ENCODE peak calls at places on chromosomes 4 and X, in eight cellular contexts. One of them, this sample, is unnamed.

GRCh38 chrX:115332832-115333231 is 43.3 kb downstream of the LUZP4 start:
- DNase-seq in NCI-H774: no peak
- DNase-seq in stimulated activated CD8-positive, alpha-beta memory T cell treated with anti-CD3 and anti-CD28 coated beads, Interleukin-4, amount 100 ng/mL, for 24 hours: no peak
- DNase-seq in AG08395: no peak
- DNase-seq in activated CD8-positive, alpha-beta memory T cell treated with anti-CD3 and anti-CD28 coated beads, Interleukin-2, amount 50 U/mL, for 48 hours: no peak
- DNase-seq in WTC11: no peak
- DNase-seq in left cardiac atrium: no peak
- DNase-seq in naive thymus-derived CD8-positive, alpha-beta T cell: no peak
- DNase-seq in this sample: no peak

GRCh38 chr4:155339588-155339987 is 37.2 kb downstream of the MAP9 start:
- DNase-seq in NCI-H774: no peak
- DNase-seq in stimulated activated CD8-positive, alpha-beta memory T cell treated with anti-CD3 and anti-CD28 coated beads, Interleukin-4, amount 100 ng/mL, for 24 hours: no peak
- DNase-seq in AG08395: no peak
- DNase-seq in activated CD8-positive, alpha-beta memory T cell treated with anti-CD3 and anti-CD28 coated beads, Interleukin-2, amount 50 U/mL, for 48 hours: no peak
- DNase-seq in WTC11: no peak
- DNase-seq in left cardiac atrium: no peak
- DNase-seq in naive thymus-derived CD8-positive, alpha-beta T cell: no peak
- DNase-seq in this sample: no peak

GRCh38 chrX:68934421-68934820 is 105.6 kb downstream of the EFNB1 start:
- DNase-seq in NCI-H774: no peak
- DNase-seq in stimulated activated CD8-positive, alpha-beta memory T cell treated with anti-CD3 and anti-CD28 coated beads, Interleukin-4, amount 100 ng/mL, for 24 hours: no peak
- DNase-seq in AG08395: no peak
- DNase-seq in activated CD8-positive, alpha-beta memory T cell treated with anti-CD3 and anti-CD28 coated beads, Interleukin-2, amount 50 U/mL, for 48 hours: no peak
- DNase-seq in WTC11: no peak
- DNase-seq in left cardiac atrium: no peak
- DNase-seq in naive thymus-derived CD8-positive, alpha-beta T cell: no peak
- DNase-seq in this sample: no peak

GRCh38 chr4:17111959-17112659 is 213.7 kb upstream of the LDB2 start:
- DNase-seq in NCI-H774: no peak
- DNase-seq in stimulated activated CD8-positive, alpha-beta memory T cell treated with anti-CD3 and anti-CD28 coated beads, Interleukin-4, amount 100 ng/mL, for 24 hours: no peak
- DNase-seq in AG08395: no peak
- DNase-seq in activated CD8-positive, alpha-beta memory T cell treated with anti-CD3 and anti-CD28 coated beads, Interleukin-2, amount 50 U/mL, for 48 hours: no peak
- DNase-seq in WTC11: peak; percentile 68
- DNase-seq in left cardiac atrium: no peak
- DNase-seq in naive thymus-derived CD8-positive, alpha-beta T cell: no peak
- DNase-seq in this sample: no peak

GRCh38 chr4:118811008-118811764 is 24.7 kb downstream of the SEC24D start:
- DNase-seq in NCI-H774: no peak
- DNase-seq in stimulated activated CD8-positive, alpha-beta memory T cell treated with anti-CD3 and anti-CD28 coated beads, Interleukin-4, amount 100 ng/mL, for 24 hours: no peak
- DNase-seq in AG08395: peak; percentile 58
- DNase-seq in activated CD8-positive, alpha-beta memory T cell treated with anti-CD3 and anti-CD28 coated beads, Interleukin-2, amount 50 U/mL, for 48 hours: no peak
- DNase-seq in WTC11: no peak
- DNase-seq in left cardiac atrium: no peak
- DNase-seq in naive thymus-derived CD8-positive, alpha-beta T cell: no peak
- DNase-seq in this sample: no peak

GRCh38 chr4:89214308-89214707 is 93.3 kb downstream of the GPRIN3 start:
- DNase-seq in NCI-H774: no peak
- DNase-seq in stimulated activated CD8-positive, alpha-beta memory T cell treated with anti-CD3 and anti-CD28 coated beads, Interleukin-4, amount 100 ng/mL, for 24 hours: no peak
- DNase-seq in AG08395: no peak
- DNase-seq in activated CD8-positive, alpha-beta memory T cell treated with anti-CD3 and anti-CD28 coated beads, Interleukin-2, amount 50 U/mL, for 48 hours: no peak
- DNase-seq in WTC11: no peak
- DNase-seq in left cardiac atrium: no peak
- DNase-seq in naive thymus-derived CD8-positive, alpha-beta T cell: no peak
- DNase-seq in this sample: no peak

GRCh38 chrX:74187211-74187610 is 116.8 kb upstream of the ZCCHC13 start:
- DNase-seq in NCI-H774: no peak
- DNase-seq in stimulated activated CD8-positive, alpha-beta memory T cell treated with anti-CD3 and anti-CD28 coated beads, Interleukin-4, amount 100 ng/mL, for 24 hours: no peak
- DNase-seq in AG08395: no peak
- DNase-seq in activated CD8-positive, alpha-beta memory T cell treated with anti-CD3 and anti-CD28 coated beads, Interleukin-2, amount 50 U/mL, for 48 hours: no peak
- DNase-seq in WTC11: no peak
- DNase-seq in left cardiac atrium: no peak
- DNase-seq in naive thymus-derived CD8-positive, alpha-beta T cell: no peak
- DNase-seq in this sample: no peak

GRCh38 chr4:107035711-107036601 is at the start of gene DKK2:
- DNase-seq in NCI-H774: no peak
- DNase-seq in stimulated activated CD8-positive, alpha-beta memory T cell treated with anti-CD3 and anti-CD28 coated beads, Interleukin-4, amount 100 ng/mL, for 24 hours: no peak
- DNase-seq in AG08395: peak; percentile 21
- DNase-seq in activated CD8-positive, alpha-beta memory T cell treated with anti-CD3 and anti-CD28 coated beads, Interleukin-2, amount 50 U/mL, for 48 hours: peak; percentile 52
- DNase-seq in WTC11: peak; percentile 30
- DNase-seq in left cardiac atrium: peak; percentile 47
- DNase-seq in naive thymus-derived CD8-positive, alpha-beta T cell: no peak
- DNase-seq in this sample: no peak

GRCh38 chr4:153464068-153464467 is 2.1 kb upstream of the TMEM131L start:
- DNase-seq in NCI-H774: no peak
- DNase-seq in stimulated activated CD8-positive, alpha-beta memory T cell treated with anti-CD3 and anti-CD28 coated beads, Interleukin-4, amount 100 ng/mL, for 24 hours: no peak
- DNase-seq in AG08395: no peak
- DNase-seq in activated CD8-positive, alpha-beta memory T cell treated with anti-CD3 and anti-CD28 coated beads, Interleukin-2, amount 50 U/mL, for 48 hours: no peak
- DNase-seq in WTC11: no peak
- DNase-seq in left cardiac atrium: no peak
- DNase-seq in naive thymus-derived CD8-positive, alpha-beta T cell: no peak
- DNase-seq in this sample: no peak

GRCh38 chr4:89290727-89291126 is 16.9 kb downstream of the GPRIN3 start:
- DNase-seq in NCI-H774: no peak
- DNase-seq in stimulated activated CD8-positive, alpha-beta memory T cell treated with anti-CD3 and anti-CD28 coated beads, Interleukin-4, amount 100 ng/mL, for 24 hours: no peak
- DNase-seq in AG08395: peak; percentile 12
- DNase-seq in activated CD8-positive, alpha-beta memory T cell treated with anti-CD3 and anti-CD28 coated beads, Interleukin-2, amount 50 U/mL, for 48 hours: no peak
- DNase-seq in WTC11: no peak
- DNase-seq in left cardiac atrium: no peak
- DNase-seq in naive thymus-derived CD8-positive, alpha-beta T cell: no peak
- DNase-seq in this sample: no peak

GRCh38 chr4:38672247-38673071 is 8.5 kb downstream of the KLF3 start:
- DNase-seq in NCI-H774: no peak
- DNase-seq in stimulated activated CD8-positive, alpha-beta memory T cell treated with anti-CD3 and anti-CD28 coated beads, Interleukin-4, amount 100 ng/mL, for 24 hours: no peak
- DNase-seq in AG08395: no peak
- DNase-seq in activated CD8-positive, alpha-beta memory T cell treated with anti-CD3 and anti-CD28 coated beads, Interleukin-2, amount 50 U/mL, for 48 hours: no peak
- DNase-seq in WTC11: no peak
- DNase-seq in left cardiac atrium: no peak
- DNase-seq in naive thymus-derived CD8-positive, alpha-beta T cell: no peak
- DNase-seq in this sample: no peak

GRCh38 chrX:35625714-35626113 is 172.4 kb upstream of the MAGEB16 start:
- DNase-seq in NCI-H774: no peak
- DNase-seq in stimulated activated CD8-positive, alpha-beta memory T cell treated with anti-CD3 and anti-CD28 coated beads, Interleukin-4, amount 100 ng/mL, for 24 hours: no peak
- DNase-seq in AG08395: no peak
- DNase-seq in activated CD8-positive, alpha-beta memory T cell treated with anti-CD3 and anti-CD28 coated beads, Interleukin-2, amount 50 U/mL, for 48 hours: no peak
- DNase-seq in WTC11: no peak
- DNase-seq in left cardiac atrium: no peak
- DNase-seq in naive thymus-derived CD8-positive, alpha-beta T cell: peak; percentile 1
- DNase-seq in this sample: no peak

GRCh38 chr4:77007358-77008230 is 58.0 kb downstream of the SEPTIN11 start:
- DNase-seq in NCI-H774: no peak
- DNase-seq in stimulated activated CD8-positive, alpha-beta memory T cell treated with anti-CD3 and anti-CD28 coated beads, Interleukin-4, amount 100 ng/mL, for 24 hours: no peak
- DNase-seq in AG08395: no peak
- DNase-seq in activated CD8-positive, alpha-beta memory T cell treated with anti-CD3 and anti-CD28 coated beads, Interleukin-2, amount 50 U/mL, for 48 hours: no peak
- DNase-seq in WTC11: no peak
- DNase-seq in left cardiac atrium: peak; percentile 47
- DNase-seq in naive thymus-derived CD8-positive, alpha-beta T cell: no peak
- DNase-seq in this sample: no peak

This sample was measured in 8988T.